ENCODE peak calls at places on chromosomes 2 and 18, in nine cellular contexts. J is neuronal stem cell; R is coronary artery; K is naive thymus-derived CD4-positive, alpha-beta T cell; A is IMR-90; T is vagina; N is effector memory CD4-positive, alpha-beta T cell; H is GM12878; I is brain microvascular endothelial cell. M is an unnamed sample.

GRCh38 chr2:48362515-48362914 is 167.4 kb upstream of the STON1 start:
- DNase-seq in J (no peak), R (no peak), K (no peak), A (no peak), T (no peak), N (no peak), H (no peak), I (no peak), M (no peak)

GRCh38 chr2:219727771-219728429 is 100.5 kb downstream of the SLC4A3 start:
- DNase-seq in J (no peak), R (no peak), K (no peak), A (no peak), T (peak), N (no peak), H (no peak), I (no peak), M (no peak)

GRCh38 chr2:129255610-129256313 is 723.7 kb upstream of the RAB6C start:
- DNase-seq in J (no peak), R (no peak), K (no peak), A (no peak), T (no peak), N (no peak), H (no peak), I (no peak), M (no peak)

GRCh38 chr18:75548353-75548752 is 120.8 kb upstream of the SMIM21 start:
- DNase-seq in J (peak), R (no peak), K (no peak), A (no peak), T (no peak), N (no peak), H (no peak), I (no peak), M (peak)

GRCh38 chr2:28188436-28188835 is 204.2 kb upstream of the FOSL2 start:
- DNase-seq in J (no peak), R (no peak), K (no peak), A (no peak), T (no peak), N (no peak), H (no peak), I (no peak), M (no peak)

GRCh38 chr18:48201337-48201705 is 207.9 kb downstream of the ZBTB7C start:
- DNase-seq in J (no peak), R (no peak), K (no peak), A (no peak), T (peak), N (no peak), H (no peak), I (no peak), M (no peak)

GRCh38 chr2:68918497-68918896 is 34.2 kb downstream of the GKN2 start:
- DNase-seq in J (no peak), R (no peak), K (no peak), A (no peak), T (no peak), N (no peak), H (no peak), I (peak), M (no peak)

GRCh38 chr2:23654756-23655155 is 269.8 kb downstream of the KLHL29 start:
- DNase-seq in J (no peak), R (no peak), K (no peak), A (no peak), T (no peak), N (no peak), H (no peak), I (no peak), M (no peak)

GRCh38 chr2:163553601-163554000 is 182.2 kb downstream of the FIGN start:
- DNase-seq in J (no peak), R (no peak), K (no peak), A (no peak), T (no peak), N (no peak), H (no peak), I (no peak), M (no peak)

GRCh38 chr2:152386266-152386665 is 51.3 kb downstream of the FMNL2 start:
- DNase-seq in J (no peak), R (no peak), K (no peak), A (no peak), T (no peak), N (no peak), H (no peak), I (no peak), M (no peak)

GRCh38 chr2:190469770-190470169 is 61.6 kb downstream of the MFSD6 start:
- DNase-seq in J (no peak), R (no peak), K (no peak), A (peak), T (no peak), N (no peak), H (no peak), I (peak), M (no peak)

GRCh38 chr2:178865121-178865520 is 57.9 kb upstream of the TTN start:
- DNase-seq in J (no peak), R (no peak), K (no peak), A (no peak), T (no peak), N (no peak), H (no peak), I (no peak), M (no peak)

GRCh38 chr2:100998235-100998573 is 3.9 kb upstream of the RPL31 start:
- DNase-seq in J (no peak), R (no peak), K (no peak), A (no peak), T (no peak), N (no peak), H (no peak), I (no peak), M (no peak)

GRCh38 chr2:156593011-156593921 is 157.1 kb downstream of the GPD2 start:
- DNase-seq in J (no peak), R (no peak), K (no peak), A (no peak), T (no peak), N (no peak), H (no peak), I (no peak), M (no peak)

GRCh38 chr2:127082974-127083373 is 24.0 kb downstream of the BIN1 start:
- DNase-seq in J (no peak), R (no peak), K (no peak), A (peak), T (no peak), N (no peak), H (no peak), I (no peak), M (no peak)

GRCh38 chr18:10404148-10404547 is 50.3 kb upstream of the APCDD1 start:
- DNase-seq in J (peak), R (no peak), K (no peak), A (no peak), T (no peak), N (no peak), H (no peak), I (no peak), M (no peak)
- H3K27ac ChIP-seq in J (peak), R (no peak), K (no peak), A (no peak), T (peak), N (no peak), H (no peak), I (no peak), M (no peak)

DNA sequence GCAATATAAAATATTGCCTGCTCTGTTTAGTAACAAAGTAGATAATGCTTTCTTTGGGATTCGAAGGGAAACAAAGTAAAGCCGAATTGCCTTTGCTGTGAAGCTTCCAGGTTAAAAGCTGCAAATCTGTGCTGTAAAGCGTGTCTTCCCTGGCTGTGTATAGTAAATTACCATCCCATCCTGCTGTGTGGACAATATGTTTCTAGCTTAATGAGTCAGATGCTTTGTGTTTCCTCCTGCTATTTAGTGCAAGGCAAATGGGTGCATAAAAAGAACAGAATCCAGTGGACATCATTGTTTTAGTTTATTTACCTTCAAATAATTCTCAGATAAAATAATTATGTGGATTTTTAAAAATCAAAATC is 265.1 kb downstream of the SOCS6 start:
- DNase-seq in J (peak), R (no peak), K (no peak), A (no peak), T (no peak), N (no peak), H (no peak), I (no peak), M (no peak)
- H3K4me3 ChIP-seq in J (no peak), R (no peak), K (no peak), A (no peak), T (no peak), N (no peak), H (no peak), I (no peak), M (no peak)

GRCh38 chr2:6754412-6754811 is 111.3 kb downstream of the CMPK2 start:
- DNase-seq in J (no peak), R (no peak), K (no peak), A (no peak), T (no peak), N (no peak), H (no peak), I (no peak), M (no peak)
- H3K27ac ChIP-seq in J (no peak), R (no peak), K (no peak), A (no peak), T (no peak), N (no peak), H (no peak), I (no peak), M (no peak)

GRCh38 chr2:8238521-8239230 is 443.2 kb upstream of the ID2 start:
- DNase-seq in J (no peak), R (no peak), K (no peak), A (no peak), T (peak), N (no peak), H (no peak), I (no peak), M (no peak)
- H3K4me3 ChIP-seq in J (no peak), R (no peak), K (no peak), A (no peak), T (no peak), N (no peak), H (no peak), I (no peak), M (no peak)

GRCh38 chr18:36314098-36314497 is 16.6 kb downstream of the FHOD3 start:
- DNase-seq in J (no peak), R (peak), K (no peak), A (peak), T (peak), N (no peak), H (no peak), I (no peak), M (no peak)
- H3K27ac ChIP-seq in J (no peak), R (no peak), K (no peak), A (no peak), T (no peak), N (no peak), H (no peak), I (peak), M (no peak)

DNA sequence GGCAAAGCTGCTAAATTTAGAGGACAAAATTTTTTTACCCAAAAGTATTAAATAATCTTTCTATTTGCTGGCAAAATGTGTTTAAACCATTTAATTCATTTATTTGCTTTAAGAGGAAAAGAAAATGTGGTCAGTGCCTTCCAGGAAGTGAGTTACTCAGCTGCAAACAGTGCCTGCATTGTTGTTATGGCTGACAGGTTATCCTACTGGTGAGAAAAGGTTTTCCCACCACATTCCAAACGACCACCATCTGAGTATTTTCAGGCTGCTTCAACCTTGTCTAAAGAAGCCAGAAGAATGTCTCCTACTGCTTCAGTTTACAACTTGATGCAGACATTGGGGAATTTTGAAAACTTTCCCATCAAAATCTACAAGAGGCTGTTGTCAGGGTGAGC is 461.2 kb upstream of the FANCL start:
- DNase-seq in J (no peak), R (no peak), K (no peak), A (peak), T (no peak), N (no peak), H (no peak), I (peak), M (no peak)
- H3K4me3 ChIP-seq in J (no peak), R (no peak), K (no peak), A (no peak), T (no peak), N (no peak), H (no peak), I (no peak), M (no peak)

GRCh38 chr2:11457935-11458334 is 8.0 kb downstream of the E2F6 start:
- DNase-seq in J (no peak), R (no peak), K (no peak), A (no peak), T (no peak), N (no peak), H (no peak), I (no peak), M (no peak)

GRCh38 chr2:11458753-11459152 is 7.2 kb downstream of the E2F6 start:
- DNase-seq in J (no peak), R (no peak), K (no peak), A (no peak), T (no peak), N (no peak), H (no peak), I (no peak), M (no peak)

GRCh38 chr2:11456251-11456650 is 9.7 kb downstream of the E2F6 start:
- DNase-seq in J (no peak), R (no peak), K (no peak), A (no peak), T (no peak), N (no peak), H (no peak), I (no peak), M (no peak)

GRCh38 chr2:11454824-11455223 is 11.1 kb downstream of the E2F6 start:
- DNase-seq in J (no peak), R (no peak), K (no peak), A (no peak), T (no peak), N (no peak), H (no peak), I (no peak), M (no peak)

DNA sequence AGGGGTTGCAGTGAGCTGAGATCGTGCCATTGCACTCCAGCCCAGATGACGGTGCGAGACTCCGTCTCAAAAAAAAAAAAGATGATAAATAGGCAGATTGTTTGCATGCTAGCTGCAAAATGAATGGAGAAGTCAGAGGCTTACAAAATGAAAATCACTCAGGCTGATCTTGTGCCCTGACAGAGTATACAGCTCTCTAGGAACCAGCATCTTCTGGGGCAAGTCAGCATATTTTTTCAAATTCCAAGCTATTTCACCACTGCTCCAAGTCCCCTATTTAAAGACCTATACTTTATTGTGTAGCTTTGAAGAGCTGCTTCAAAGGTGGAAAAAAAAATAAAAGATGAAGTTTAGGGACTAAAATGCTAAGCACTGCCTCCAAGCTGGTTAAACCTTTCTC is 6.1 kb downstream of the E2F6 start:
- DNase-seq in J (no peak), R (no peak), K (no peak), A (no peak), T (no peak), N (no peak), H (no peak), I (no peak), M (no peak)
- H3K27ac ChIP-seq in J (no peak), R (no peak), K (no peak), A (no peak), T (no peak), N (no peak), H (no peak), I (no peak), M (no peak)

DNA sequence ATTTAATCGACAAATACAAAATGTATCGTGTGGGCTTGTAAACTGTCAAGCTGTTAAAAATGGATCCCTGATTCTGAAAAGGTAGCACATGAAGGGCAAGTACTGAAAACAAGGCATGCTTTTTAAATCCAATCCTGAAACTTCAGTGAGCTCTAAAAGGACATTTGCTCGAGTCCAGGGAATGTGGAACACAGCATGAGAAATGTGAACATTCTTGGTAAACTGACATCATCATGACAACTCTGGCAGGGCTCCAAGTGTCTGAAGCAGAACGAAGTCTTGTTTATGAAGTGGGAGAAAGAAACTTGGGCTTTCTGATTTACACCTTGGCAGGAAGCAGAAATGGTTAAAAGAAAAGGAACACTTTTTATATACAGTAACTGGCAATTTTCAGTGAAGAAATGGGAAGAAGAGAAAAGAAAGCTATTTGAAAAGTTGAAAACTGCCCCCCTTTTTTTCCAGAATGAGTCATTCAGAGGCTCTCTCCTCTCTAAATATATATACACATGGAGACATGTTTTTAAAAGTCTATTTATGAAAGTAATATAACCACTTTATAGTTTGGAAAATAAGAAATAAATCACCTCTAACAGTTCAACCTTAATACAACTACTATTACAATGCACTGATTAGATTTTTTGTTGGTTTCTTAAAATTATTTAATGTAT is 120.8 kb downstream of the GAREM1 start:
- DNase-seq in J (no peak), R (peak), K (no peak), A (peak), T (no peak), N (no peak), H (no peak), I (peak), M (no peak)
- H3K4me3 ChIP-seq in J (no peak), R (no peak), K (no peak), A (peak), T (no peak), N (no peak), H (no peak), I (peak), M (no peak)

DNA sequence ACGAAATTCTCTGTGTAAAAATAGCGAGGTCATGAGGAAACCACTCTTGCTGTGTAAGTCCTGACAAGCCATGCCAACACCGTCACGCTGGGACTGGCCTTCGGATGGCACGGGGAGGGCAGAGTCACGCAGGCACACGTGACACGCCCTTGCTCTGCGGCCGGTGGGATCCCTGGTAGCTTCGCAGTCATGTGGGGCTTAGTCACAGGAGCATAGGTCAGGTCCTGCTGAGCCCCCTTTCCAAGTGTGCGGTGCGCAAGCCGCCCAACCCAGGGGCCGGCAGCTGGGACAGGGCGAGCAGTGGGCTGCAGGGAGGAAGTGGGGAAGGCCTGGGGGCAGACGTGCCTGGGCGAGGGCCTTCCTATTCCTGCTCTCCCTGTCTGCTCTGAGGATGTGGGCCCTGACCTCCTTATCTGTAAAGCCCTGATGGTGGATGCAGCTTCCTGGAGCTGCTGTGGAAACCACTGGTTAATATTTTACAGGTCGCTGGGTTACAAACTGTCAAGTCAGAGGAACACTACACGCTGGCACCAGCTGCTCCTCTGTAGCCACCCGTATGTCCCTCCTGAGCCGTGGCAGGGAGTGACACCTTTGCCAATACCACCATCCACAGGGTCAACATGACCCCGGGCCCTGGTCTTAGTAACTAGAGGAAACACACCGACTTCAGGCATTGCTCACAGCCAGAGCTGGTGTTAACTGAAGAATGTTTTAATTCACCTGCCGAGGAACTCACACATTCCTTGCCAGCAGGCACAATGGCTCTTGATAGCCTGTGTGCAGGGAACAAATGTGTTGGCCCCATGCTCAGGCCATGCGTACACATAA is 17.8 kb downstream of the MBP start:
- DNase-seq in J (no peak), R (peak), K (no peak), A (peak), T (peak), N (no peak), H (no peak), I (peak), M (no peak)
- H3K27ac ChIP-seq in J (no peak), R (peak), K (peak), A (peak), T (peak), N (peak), H (no peak), I (peak), M (peak)

M was measured in CD4-positive, CD25-positive, alpha-beta regulatory T cell.